ENCODE peak calls at places on chromosomes 5 and 9, in ten cellular contexts. P is SK-N-SH, N is GM12891, H is HL-60, Q is esophagus muscularis mucosa, X is stomach, T is endothelial cell of umbilical vein, S is HCT116, E is GM12892, W is sigmoid colon. O is an unnamed sample.

GRCh38 chr5:125505062-125505461 is 758.6 kb upstream of the ZNF608 start:
- DNase-seq in S (no peak), N (no peak), W (no peak), Q (no peak), P (no peak), T (no peak), X (no peak), H (no peak), E (no peak), O (no peak)

GRCh38 chr9:109811876-109812275 is 31.9 kb downstream of the PALM2AKAP2 start:
- DNase-seq in Q (no peak), H (no peak), T (no peak), S (no peak), W (no peak), P (no peak), N (no peak), E (no peak), X (no peak), O (no peak)

GRCh38 chr9:109910616-109911568 is 130.9 kb downstream of the PALM2AKAP2 start:
- DNase-seq in Q (no peak), H (no peak), N (no peak), T (peak), X (no peak), P (no peak), W (no peak), E (no peak), S (no peak), O (peak)

GRCh38 chr9:81619353-81620008 is 69.9 kb downstream of the TLE1 start:
- DNase-seq in P (no peak), S (no peak), X (no peak), E (no peak), Q (no peak), N (no peak), H (no peak), W (no peak), T (no peak), O (no peak)

GRCh38 chr5:133385346-133385745 is 227.0 kb downstream of the FSTL4 start:
- DNase-seq in W (peak), X (no peak), T (no peak), N (no peak), H (no peak), P (no peak), E (no peak), Q (no peak), S (no peak), O (no peak)

GRCh38 chr5:175866377-175866907 is 4.9 kb upstream of the CPLX2 start:
- DNase-seq in S (no peak), T (no peak), Q (no peak), N (no peak), X (no peak), W (no peak), P (no peak), E (no peak), H (no peak), O (no peak)

GRCh38 chr9:89383030-89383720 is 64.9 kb downstream of the SECISBP2 start:
- DNase-seq in Q (no peak), E (no peak), W (no peak), H (no peak), X (no peak), N (no peak), P (no peak), S (no peak), T (no peak), O (no peak)

GRCh38 chr9:14097215-14097614 is 216.7 kb downstream of the NFIB start:
- DNase-seq in Q (no peak), H (no peak), N (no peak), T (peak), S (no peak), W (no peak), P (peak), E (no peak), X (no peak), O (no peak)

GRCh38 chr9:89878687-89879086 is 273.9 kb downstream of the GADD45G start:
- DNase-seq in T (no peak), P (peak), H (no peak), N (no peak), X (peak), S (no peak), W (peak), Q (peak), E (no peak), O (peak)

GRCh38 chr9:123361086-123361730 is 5.2 kb downstream of the CRB2 start:
- DNase-seq in Q (no peak), W (no peak), S (no peak), P (peak), T (no peak), H (no peak), N (no peak), E (no peak), X (no peak), O (peak)

GRCh38 chr9:6354072-6354686 is 26.0 kb downstream of the TPD52L3 start:
- DNase-seq in N (peak), Q (no peak), E (peak), H (peak), X (no peak), T (peak), W (no peak), S (peak), P (peak), O (no peak)

GRCh38 chr9:89154651-89155336 is 23.8 kb downstream of the SHC3 start:
- DNase-seq in T (peak), H (peak), E (no peak), W (no peak), X (no peak), P (no peak), N (no peak), Q (no peak), S (peak), O (no peak)

GRCh38 chr9:114214181-114214580 is 58.8 kb downstream of the COL27A1 start:
- DNase-seq in W (no peak), X (no peak), H (no peak), T (peak), E (no peak), N (no peak), Q (no peak), S (no peak), P (no peak), O (no peak)

GRCh38 chr9:34994429-34995287 is 5.1 kb downstream of the DNAJB5 start:
- DNase-seq in H (no peak), N (no peak), T (peak), S (peak), P (peak), Q (peak), W (no peak), E (no peak), X (peak), O (peak)

GRCh38 chr5:89869346-89869745 is 540.2 kb downstream of the CETN3 start:
- DNase-seq in Q (no peak), P (no peak), H (no peak), E (no peak), N (no peak), T (no peak), X (no peak), S (no peak), W (no peak), O (no peak)

GRCh38 chr5:156913719-156914370 is 49.2 kb downstream of the TIMD4 start:
- DNase-seq in Q (no peak), T (no peak), E (peak), W (no peak), X (no peak), H (no peak), P (no peak), S (no peak), N (no peak), O (peak)

GRCh38 chr5:415928-416635 is 26.9 kb upstream of the EXOC3 start:
- DNase-seq in N (no peak), X (no peak), E (no peak), P (no peak), Q (no peak), S (no peak), H (no peak), W (peak), T (no peak), O (no peak)

GRCh38 chr9:5764130-5764868 is 68.6 kb downstream of the ERMP1 start:
- DNase-seq in E (peak), P (no peak), S (no peak), W (no peak), H (no peak), T (no peak), Q (no peak), N (peak), X (no peak), O (no peak)

GRCh38 chr9:15543033-15543791 is 9.6 kb upstream of the CCDC171 start:
- DNase-seq in S (no peak), X (no peak), T (no peak), P (no peak), Q (no peak), E (no peak), N (no peak), H (no peak), W (no peak), O (no peak)

GRCh38 chr9:134488901-134489280 is 152.7 kb upstream of the COL5A1 start:
- DNase-seq in N (no peak), Q (no peak), W (peak), X (no peak), S (no peak), E (no peak), P (peak), H (no peak), T (no peak), O (no peak)

GRCh38 chr5:173474881-173475287 is 141.6 kb downstream of the BOD1 start:
- DNase-seq in E (no peak), S (no peak), T (no peak), X (no peak), W (no peak), Q (no peak), P (no peak), H (no peak), N (no peak), O (no peak)

GRCh38 chr9:112065781-112066606 is 109.1 kb downstream of the SUSD1 start:
- DNase-seq in W (peak), T (peak), H (no peak), X (peak), S (peak), E (no peak), N (no peak), P (no peak), Q (peak), O (peak)

GRCh38 chr9:121557581-121558422 is 58.2 kb upstream of the GGTA1 start:
- DNase-seq in N (peak), P (no peak), T (peak), Q (no peak), E (no peak), W (peak), H (peak), X (peak), S (no peak), O (peak)

GRCh38 chr9:127569819-127570401 is 42.2 kb upstream of the STXBP1 start:
- DNase-seq in Q (no peak), N (no peak), E (no peak), P (no peak), T (no peak), H (no peak), W (no peak), S (no peak), X (no peak), O (no peak)

GRCh38 chr9:133527444-133527920 is 2.7 kb upstream of the MYMK start:
- DNase-seq in P (peak), N (no peak), Q (no peak), E (no peak), W (peak), S (no peak), T (no peak), H (no peak), X (no peak), O (no peak)

GRCh38 chr9:6054280-6055099 is 39.1 kb upstream of the RANBP6 start:
- DNase-seq in H (peak), T (peak), N (no peak), Q (no peak), S (peak), W (peak), P (peak), E (no peak), X (peak), O (peak)

GRCh38 chr5:139046551-139046950 is 151.6 kb downstream of the SIL1 start:
- DNase-seq in E (no peak), N (no peak), W (no peak), H (no peak), X (no peak), Q (no peak), P (no peak), T (no peak), S (no peak), O (no peak)

GRCh38 chr9:134187110-134187531 is 22.8 kb upstream of the RNU6ATAC start:
- DNase-seq in P (peak), W (peak), X (no peak), S (no peak), E (peak), T (no peak), Q (no peak), H (no peak), N (peak), O (no peak)

GRCh38 chr5:14872070-14872989 is 752 bp upstream of the ANKH start:
- DNase-seq in T (peak), P (peak), H (no peak), X (peak), E (peak), N (no peak), S (no peak), Q (no peak), W (peak), O (peak)

GRCh38 chr5:123265551-123265950 is 157.7 kb downstream of the CEP120 start:
- DNase-seq in E (no peak), T (no peak), H (no peak), P (no peak), Q (no peak), W (no peak), S (no peak), N (no peak), X (no peak), O (no peak)

GRCh38 chr9:81964216-81965171 is 21.2 kb downstream of the SPATA31D3 start:
- DNase-seq in H (no peak), N (no peak), T (no peak), Q (no peak), E (no peak), W (no peak), S (no peak), P (no peak), X (no peak), O (no peak)

GRCh38 chr5:97923496-97923895 is 740.4 kb upstream of the RIOK2 start:
- DNase-seq in H (no peak), W (no peak), X (no peak), E (no peak), P (no peak), Q (no peak), T (no peak), S (no peak), N (no peak), O (no peak)

GRCh38 chr9:136644593-136645342 is 17.9 kb upstream of the EGFL7 start:
- DNase-seq in E (peak), H (no peak), T (peak), P (peak), S (peak), X (peak), N (peak), Q (no peak), W (peak), O (peak)

GRCh38 chr5:156593546-156593945 is 256.5 kb upstream of the PPP1R2B start:
- DNase-seq in H (no peak), E (no peak), P (no peak), N (no peak), X (no peak), Q (no peak), T (no peak), S (no peak), W (no peak), O (no peak)

GRCh38 chr5:121350493-121350892 is 501.2 kb upstream of the FTMT start:
- DNase-seq in H (no peak), S (no peak), E (no peak), Q (no peak), N (no peak), T (no peak), X (no peak), P (no peak), W (no peak), O (no peak)

DNA sequence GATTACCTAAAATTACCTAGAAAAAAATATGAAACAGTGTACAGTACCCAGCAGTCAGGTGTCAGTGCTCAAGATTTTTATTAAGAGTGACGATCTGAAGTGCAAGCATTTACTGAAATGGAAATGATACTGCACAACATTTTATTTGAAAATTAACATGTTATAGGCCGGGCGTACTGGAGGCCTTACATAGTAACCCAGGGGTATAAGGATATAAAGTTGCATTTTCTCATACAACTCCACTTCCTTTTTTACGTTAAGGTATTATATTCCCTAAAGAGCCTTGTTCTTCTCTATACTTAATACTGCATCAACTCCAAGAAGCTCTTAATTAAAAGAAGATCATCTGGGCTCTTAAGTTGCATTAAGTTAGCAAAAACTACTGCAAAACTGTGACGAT is 3.3 kb downstream of the MAT2B start:
- DNase-seq in E (no peak), H (no peak), W (no peak), X (no peak), T (no peak), S (no peak), Q (no peak), P (no peak), N (no peak), O (no peak)
- TF ChIP-seq POLR2AphosphoS5 in E (no peak), H (no peak), W (no peak), X (no peak), T (no peak), S (no peak), Q (no peak), P (no peak), N (no peak), O (no peak)

DNA sequence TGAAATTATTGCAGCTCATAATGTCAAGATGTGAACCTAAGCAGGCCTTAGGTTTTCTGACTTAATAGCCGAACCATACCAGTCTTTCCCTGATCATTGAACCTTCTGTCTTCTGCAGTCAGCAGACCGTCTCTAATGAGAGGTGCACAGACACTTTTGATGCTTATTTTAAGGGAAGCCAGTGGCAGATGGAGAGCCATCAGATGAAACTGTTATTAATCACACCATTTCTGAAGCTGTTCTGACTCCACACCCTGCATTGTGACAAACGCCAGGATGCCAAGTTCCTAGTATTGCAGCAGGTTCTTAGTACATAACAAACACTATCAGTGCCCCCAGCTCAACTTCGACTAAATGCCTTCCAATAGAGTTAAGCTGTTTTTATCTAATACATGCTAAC is 43.0 kb downstream of the PIK3R1 start:
- DNase-seq in N (no peak), W (no peak), X (no peak), T (no peak), P (no peak), E (no peak), S (no peak), H (no peak), Q (no peak), O (no peak)
- TF ChIP-seq POLR2AphosphoS5 in N (no peak), W (no peak), X (no peak), T (no peak), P (no peak), E (no peak), S (no peak), H (no peak), Q (no peak), O (no peak)

GRCh38 chr5:116522737-116523136 is 51.9 kb downstream of the SEMA6A start:
- DNase-seq in P (no peak), E (no peak), N (no peak), H (no peak), S (no peak), Q (no peak), X (no peak), W (no peak), T (no peak), O (no peak)

GRCh38 chr5:116524051-116524450 is 50.6 kb downstream of the SEMA6A start:
- DNase-seq in Q (no peak), P (no peak), H (no peak), W (no peak), X (no peak), N (no peak), E (no peak), T (no peak), S (no peak), O (no peak)

GRCh38 chr5:116520706-116521105 is 53.9 kb downstream of the SEMA6A start:
- DNase-seq in N (no peak), W (no peak), X (no peak), T (no peak), E (no peak), S (no peak), P (no peak), H (no peak), Q (no peak), O (no peak)

GRCh38 chr5:116518423-116518822 is 56.2 kb downstream of the SEMA6A start:
- DNase-seq in N (no peak), W (no peak), X (no peak), T (no peak), Q (no peak), P (no peak), H (no peak), S (no peak), E (no peak), O (peak)

DNA sequence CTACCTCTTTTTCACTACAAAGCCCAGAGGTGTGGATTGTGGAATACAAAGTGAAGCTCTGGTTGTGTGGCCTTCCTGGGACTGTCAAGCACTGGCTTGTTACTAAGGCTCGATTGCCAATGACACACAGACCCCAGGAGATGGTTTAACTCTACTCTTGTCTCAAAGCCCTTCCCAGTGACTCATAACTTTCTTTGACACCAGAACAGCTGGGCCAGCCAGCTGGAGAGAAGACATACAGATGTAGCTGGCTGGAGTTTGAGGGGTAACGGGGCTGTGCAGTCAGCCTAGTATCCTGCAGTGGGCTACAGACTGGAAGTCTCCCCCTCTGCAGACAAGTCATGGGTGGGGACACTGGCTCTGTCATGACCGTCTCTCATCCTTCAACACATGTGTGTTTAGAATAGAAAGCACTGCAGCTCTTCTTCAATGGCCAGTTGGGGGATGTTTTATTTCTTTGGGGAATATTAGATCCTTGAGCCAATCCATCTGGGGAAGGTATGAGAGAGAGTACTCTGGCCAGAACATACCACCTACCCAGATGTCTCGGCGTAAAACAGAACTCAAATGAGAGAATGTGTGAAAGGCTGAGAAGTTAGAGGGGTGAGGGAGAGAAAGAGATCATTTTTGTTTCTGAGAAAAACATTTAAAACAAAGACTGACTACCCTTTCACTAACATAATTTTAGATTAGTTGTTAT is 53.3 kb downstream of the SEMA6A start:
- DNase-seq in N (no peak), E (no peak), T (no peak), H (no peak), P (no peak), X (no peak), Q (no peak), S (no peak), W (no peak), O (no peak)
- TF ChIP-seq POLR2AphosphoS5 in N (no peak), E (no peak), T (no peak), H (no peak), P (no peak), X (no peak), Q (peak), S (no peak), W (no peak), O (no peak)

DNA sequence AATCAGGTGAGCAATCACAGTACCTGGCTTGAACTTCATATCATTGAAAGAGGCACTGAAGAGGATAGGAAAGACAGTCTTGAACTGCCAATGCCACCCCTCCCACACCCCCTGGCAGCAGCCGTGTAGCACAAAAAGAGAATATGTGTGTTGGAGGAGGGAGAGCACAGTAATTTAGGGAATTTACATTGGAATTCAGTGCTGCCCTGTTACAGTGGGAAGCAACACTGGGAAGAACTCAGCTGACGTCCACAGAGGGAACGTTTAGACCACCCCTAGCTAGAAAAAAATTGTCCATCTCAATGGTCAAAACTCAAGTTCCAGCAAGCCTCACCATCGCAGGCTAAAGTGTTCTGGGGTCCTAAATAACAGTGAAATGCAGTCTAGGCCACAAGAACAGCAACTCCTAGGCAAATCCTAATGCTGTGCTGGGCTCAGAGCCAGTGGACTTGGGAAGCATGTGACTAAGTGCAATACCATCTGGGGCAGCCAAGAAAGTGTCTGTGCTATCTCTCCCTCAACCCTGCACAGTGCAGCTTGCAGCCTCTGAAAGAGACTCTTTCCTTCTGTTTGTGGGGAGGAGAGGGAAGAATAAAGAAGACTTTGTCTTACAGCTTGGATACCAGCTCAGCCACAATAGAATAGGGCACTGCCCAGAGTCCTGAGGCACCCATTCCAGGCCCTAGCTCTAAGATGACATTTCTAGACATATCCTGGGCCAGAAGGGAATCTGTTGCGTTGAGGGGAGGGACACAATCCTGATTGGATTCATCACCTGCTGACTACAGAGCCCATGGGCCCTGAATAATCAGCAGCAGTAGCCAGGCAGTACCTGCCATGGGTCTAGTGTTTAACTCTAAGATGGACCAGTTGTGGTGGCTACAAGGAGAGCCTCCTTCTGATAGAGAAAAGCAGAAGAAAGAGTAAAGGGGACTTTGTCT is 62.1 kb upstream of the VLDLR start:
- DNase-seq in W (peak), T (no peak), H (no peak), S (no peak), N (no peak), E (no peak), P (peak), Q (no peak), X (peak), O (peak)
- TF ChIP-seq POLR2AphosphoS5 in W (peak), T (no peak), H (no peak), S (no peak), N (no peak), E (no peak), P (no peak), Q (peak), X (peak), O (no peak)

O was measured in transverse colon.